ENCODE peak calls at places on chromosomes 13 and 19, in seven cellular contexts. V, J, Q, L, W, O and R are unnamed samples.

GRCh38 chr13:79427265-79427664 is 21.2 kb upstream of the RBM26 start:
- DNase-seq in L (no peak), V (no peak), Q (no peak), O (no peak), W (no peak), J (no peak), R (no peak)

GRCh38 chr19:7293795-7294570 is at the start of gene INSR:
- DNase-seq in J (no peak), V (peak), Q (peak), W (peak), O (peak), L (no peak), R (peak)

GRCh38 chr13:24276310-24276709 is 33.1 kb upstream of the C1QTNF9 start:
- DNase-seq in J (no peak), Q (no peak), O (no peak), V (no peak), L (no peak), W (no peak), R (no peak)

GRCh38 chr13:51422484-51422883 is 30.4 kb downstream of the INTS6 start:
- DNase-seq in L (no peak), V (no peak), W (no peak), J (no peak), Q (no peak), O (no peak), R (no peak)

GRCh38 chr19:3670796-3671679 is 29.2 kb downstream of the PIP5K1C start:
- DNase-seq in V (no peak), O (peak), L (no peak), Q (peak), W (peak), J (peak), R (no peak)

GRCh38 chr13:20994441-20994821 is 67.0 kb downstream of the LATS2 start:
- DNase-seq in O (no peak), Q (no peak), V (no peak), L (no peak), W (no peak), J (no peak), R (no peak)

GRCh38 chr19:41993612-41994483 is at the start of gene ATP1A3:
- DNase-seq in L (peak), O (no peak), W (no peak), V (peak), Q (peak), J (peak), R (peak)

GRCh38 chr13:40993987-40994386 is 25.1 kb downstream of the ELF1 start:
- DNase-seq in V (no peak), J (no peak), L (no peak), W (no peak), Q (no peak), O (no peak), R (peak)

GRCh38 chr19:43707158-43707712 is 8.6 kb upstream of the IRGC start:
- DNase-seq in W (no peak), V (no peak), Q (no peak), O (no peak), L (no peak), J (no peak), R (no peak)

GRCh38 chr13:77876176-77876575 is 42.5 kb downstream of the EDNRB start:
- DNase-seq in L (no peak), Q (no peak), W (no peak), V (no peak), J (no peak), O (no peak), R (no peak)

GRCh38 chr13:74062933-74063332 is 71.3 kb downstream of the KLF12 start:
- DNase-seq in Q (no peak), O (no peak), V (no peak), W (peak), J (no peak), L (no peak), R (no peak)

GRCh38 chr19:1244693-1245451 is 3.3 kb downstream of the ATP5F1D start:
- DNase-seq in O (peak), V (no peak), W (peak), J (no peak), L (no peak), Q (no peak), R (no peak)

GRCh38 chr19:33644284-33644836 is 22.6 kb downstream of the CHST8 start:
- DNase-seq in L (no peak), W (no peak), O (no peak), J (no peak), V (no peak), Q (no peak), R (no peak)

GRCh38 chr13:107650081-107650701 is 565.1 kb downstream of the LIG4 start:
- DNase-seq in J (no peak), V (peak), L (no peak), O (no peak), Q (peak), W (peak), R (no peak)

GRCh38 chr19:33440241-33440640 is 66.7 kb downstream of the CEBPG start:
- DNase-seq in O (no peak), Q (no peak), L (no peak), W (peak), J (no peak), V (no peak), R (no peak)

GRCh38 chr19:18292810-18293641 is 11.6 kb upstream of the JUND start:
- DNase-seq in V (peak), J (no peak), W (peak), Q (peak), O (peak), L (no peak), R (peak)

GRCh38 chr13:100537486-100537885 is 51.1 kb downstream of the GGACT start:
- DNase-seq in L (no peak), V (no peak), Q (no peak), W (no peak), J (no peak), O (no peak), R (no peak)

GRCh38 chr13:57326532-57326931 is 159.5 kb downstream of the PRR20E start:
- DNase-seq in J (no peak), Q (no peak), W (no peak), V (no peak), L (no peak), O (no peak), R (no peak)

GRCh38 chr19:3954107-3954506 is 16.8 kb downstream of the DAPK3 start:
- DNase-seq in Q (no peak), J (no peak), V (no peak), O (no peak), L (no peak), W (no peak), R (no peak)

GRCh38 chr19:32997716-32998355 is 25.8 kb downstream of the FAAP24 start:
- DNase-seq in W (no peak), V (no peak), Q (no peak), J (no peak), L (no peak), O (no peak), R (no peak)

GRCh38 chr19:17389288-17389687 is 4.7 kb downstream of the CCDC194 start:
- DNase-seq in L (no peak), O (no peak), Q (no peak), V (no peak), J (no peak), W (no peak), R (no peak)